ENCODE peak calls at places on chromosome 9, in six cellular contexts. B, F, N, R, H and K are unnamed samples. For H3F3A, the result is how much of the 10 kb centered on the place peaks cover.

GRCh38 chr9:123360161-123361085 is 4.4 kb downstream of the CRB2 start:
- DNase-seq in N (peak), R (no peak), B (peak), F (no peak), H (no peak), K (peak)

GRCh38 chr9:3329361-3329760 is 196.4 kb downstream of the RFX3 start:
- DNase-seq in B (no peak), H (no peak), R (peak), N (no peak), F (peak), K (no peak)

GRCh38 chr9:76109953-76110352 is 219.5 kb downstream of the PCSK5 start:
- DNase-seq in R (peak), B (no peak), F (no peak), H (peak), N (no peak), K (no peak)

GRCh38 chr9:113454914-113455761 is 8.4 kb upstream of the RGS3 start:
- DNase-seq in B (peak), N (no peak), R (peak), H (peak), F (peak), K (peak)

GRCh38 chr9:130632841-130633240 is 31.6 kb upstream of the PRDM12 start:
- DNase-seq in B (no peak), N (no peak), H (no peak), F (no peak), R (no peak), K (no peak)

GRCh38 chr9:99411068-99411467 is 189.0 kb downstream of the SEC61B start:
- DNase-seq in N (no peak), R (peak), B (no peak), F (peak), H (peak), K (no peak)

GRCh38 chr9:134007571-134007970 is 15.4 kb upstream of the VAV2 start:
- DNase-seq in B (no peak), R (no peak), F (no peak), H (no peak), N (peak), K (no peak)

GRCh38 chr9:117734082-117734481 is 29.9 kb downstream of the TLR4 start:
- DNase-seq in B (no peak), R (no peak), H (no peak), F (no peak), N (no peak), K (no peak)

GRCh38 chr9:129979346-129979745 is 63.6 kb downstream of the FNBP1 start:
- DNase-seq in F (no peak), B (no peak), N (no peak), H (no peak), R (no peak), K (no peak)

GRCh38 chr9:98184326-98184725 is 8.1 kb downstream of the CORO2A start:
- DNase-seq in F (no peak), H (no peak), B (no peak), N (no peak), R (no peak), K (no peak)

GRCh38 chr9:134419684-134420076 is 93.4 kb downstream of the RXRA start:
- DNase-seq in B (peak), H (no peak), R (peak), N (peak), F (peak), K (peak)

GRCh38 chr9:105142406-105143092 is 101.9 kb upstream of the SLC44A1 start:
- DNase-seq in R (peak), B (no peak), H (no peak), F (no peak), N (no peak), K (no peak)

GRCh38 chr9:131721096-131721495 is 18.8 kb downstream of the RAPGEF1 start:
- DNase-seq in B (no peak), N (no peak), H (no peak), F (no peak), R (no peak), K (no peak)

GRCh38 chr9:124480621-124480981 is 26.6 kb downstream of the NR5A1 start:
- DNase-seq in B (peak), F (peak), H (no peak), R (peak), N (peak), K (peak)

GRCh38 chr9:112553256-112553826 is 66.7 kb downstream of the KIAA1958 start:
- DNase-seq in F (no peak), R (no peak), H (no peak), B (no peak), N (no peak), K (no peak)

GRCh38 chr9:71249729-71250317 is 128.4 kb upstream of the TRPM3 start:
- DNase-seq in R (peak), F (peak), N (peak), H (peak), B (peak), K (peak)

GRCh38 chr9:134707031-134707680 is 65.6 kb downstream of the COL5A1 start:
- DNase-seq in R (peak), H (no peak), F (no peak), B (no peak), N (peak), K (no peak)

GRCh38 chr9:97983524-97984187 is 515 bp downstream of the ANP32B start:
- DNase-seq in N (peak), B (peak), H (no peak), F (peak), R (peak), K (peak)

GRCh38 chr9:26669641-26670040 is 223.0 kb downstream of the CAAP1 start:
- DNase-seq in B (no peak), R (no peak), F (no peak), N (no peak), H (no peak), K (peak)

GRCh38 chr9:18343799-18344198 is 130.2 kb upstream of the ADAMTSL1 start:
- DNase-seq in B (no peak), N (no peak), H (no peak), R (peak), F (no peak), K (no peak)

DNA sequence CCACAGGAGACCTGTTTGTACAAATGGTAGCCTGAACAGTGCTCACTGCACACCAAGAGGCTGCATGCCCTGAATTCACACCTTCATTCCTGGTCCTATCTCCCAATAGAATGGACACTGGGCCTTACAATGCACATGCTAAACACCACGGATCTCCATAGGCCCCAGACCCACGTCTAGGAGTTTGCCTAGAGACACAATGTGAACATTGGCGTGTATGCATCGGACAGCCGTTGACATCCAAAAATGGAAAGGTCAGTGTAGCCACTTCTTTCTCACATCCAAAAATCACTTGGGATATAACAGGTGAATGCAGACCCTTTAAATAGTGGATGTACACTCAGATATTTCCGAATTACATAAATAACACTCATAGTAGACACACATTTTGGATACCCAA is 927 bp downstream of the PAX5 start:
- DNase-seq in N (no peak), R (no peak), F (no peak), H (no peak), B (no peak), K (no peak)
- H3F3A ChIP-seq in N (under half), R (under half), F (under half), H (under half), B (under half), K (half or more)

DNA sequence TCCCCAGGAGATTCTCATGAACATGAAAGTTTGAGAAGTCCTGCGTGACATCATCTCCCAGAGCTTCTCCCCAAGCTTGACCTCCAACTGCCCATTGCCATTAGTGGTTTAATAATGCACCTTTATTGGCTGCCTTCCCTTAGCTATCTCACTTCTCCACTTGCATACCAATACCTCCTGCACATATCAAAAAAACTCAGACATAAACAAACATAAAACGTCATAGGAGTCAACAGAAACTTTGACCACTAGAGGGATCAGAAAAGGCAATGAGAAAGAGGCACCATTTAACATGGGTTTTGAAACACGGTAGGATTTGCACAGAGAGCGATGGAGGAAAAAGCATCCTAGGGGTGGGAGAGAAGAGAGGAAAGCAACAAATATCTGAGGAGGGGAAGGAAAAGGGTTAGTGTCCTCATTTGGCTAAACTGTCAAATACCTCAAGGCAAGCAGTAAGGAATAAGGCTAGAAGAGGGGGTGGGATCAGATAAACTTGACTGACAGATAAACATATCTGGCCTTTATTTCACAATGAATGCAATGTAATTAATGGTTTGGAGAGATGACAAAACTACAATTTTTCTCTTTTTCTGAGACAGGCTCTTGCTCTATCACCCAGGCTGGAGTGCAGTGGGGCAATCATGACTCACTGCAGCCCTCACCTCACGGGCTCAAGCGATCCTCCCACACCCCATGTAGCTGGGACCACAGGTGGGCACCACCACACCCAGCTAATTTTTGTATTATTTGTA is 27.0 kb downstream of the GNAQ start:
- DNase-seq in B (peak), R (peak), H (peak), N (no peak), F (peak), K (no peak)
- H3K27ac ChIP-seq in B (no peak), R (no peak), H (no peak), N (no peak), F (no peak), K (no peak)

DNA sequence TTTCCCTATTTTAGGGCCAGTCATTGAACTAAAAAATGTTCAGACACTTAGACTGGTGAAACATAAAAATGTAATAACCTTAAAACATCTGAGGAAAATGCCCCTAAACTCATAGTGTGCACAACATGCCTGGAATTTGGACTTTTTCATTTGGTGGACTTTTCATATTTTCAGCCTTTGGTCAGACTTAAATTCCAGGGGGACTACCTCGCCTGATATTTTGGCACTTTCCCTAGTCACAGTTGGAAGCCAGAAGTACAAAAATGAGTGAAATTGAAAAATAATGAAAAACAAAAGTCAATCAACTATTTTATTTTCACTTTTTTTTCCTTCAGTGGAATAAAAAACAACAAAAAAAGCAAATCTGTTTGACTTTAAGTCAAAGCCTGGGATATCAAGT is 256.2 kb downstream of the ACTL7B start:
- DNase-seq in B (no peak), R (peak), H (no peak), N (no peak), F (no peak), K (no peak)
- H3F3A ChIP-seq in B (under half), R (under half), H (under half), N (under half), F (under half), K (under half)

DNA sequence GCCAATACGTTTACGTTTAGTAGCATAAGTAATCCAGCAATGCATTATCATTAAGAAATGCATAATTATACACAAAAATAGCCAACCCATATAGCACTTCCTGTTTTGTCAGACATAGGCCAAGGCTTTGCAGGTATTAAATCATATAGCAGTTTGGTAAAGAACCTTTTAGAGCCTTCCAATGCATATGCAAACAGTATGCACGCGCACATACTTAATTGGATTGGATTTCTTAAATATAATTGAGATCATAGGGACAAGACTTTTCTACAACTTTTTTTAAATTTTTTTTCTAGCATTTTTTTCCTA is 718 bp upstream of the SPTLC1 start:
- DNase-seq in N (no peak), R (peak), B (no peak), H (no peak), F (no peak), K (no peak)
- H3K27ac ChIP-seq in N (no peak), R (peak), B (peak), H (no peak), F (no peak), K (no peak)

DNA sequence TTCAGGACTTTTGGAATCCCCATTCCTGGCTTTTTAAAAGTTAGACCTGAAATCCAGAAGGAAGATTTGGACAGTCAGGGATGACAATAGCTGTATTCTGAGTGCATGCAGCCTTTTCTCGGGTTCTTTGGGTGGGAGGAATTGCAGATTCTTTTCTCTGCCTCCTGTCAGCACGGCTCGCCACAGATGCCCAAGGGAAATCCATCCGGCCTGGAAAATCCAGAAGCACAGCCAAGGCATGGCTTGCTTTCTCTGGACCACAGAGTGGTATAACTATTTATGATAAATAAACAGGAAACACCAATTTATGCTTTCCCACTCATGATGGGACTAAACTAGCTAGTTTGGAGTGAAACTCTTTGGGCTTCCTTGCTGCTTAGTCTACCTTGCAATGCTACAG is 59.1 kb downstream of the C9orf152 start:
- DNase-seq in R (peak), H (no peak), B (no peak), N (no peak), F (no peak), K (no peak)
- H3F3A ChIP-seq in R (half or more), H (under half), B (under half), N (under half), F (under half), K (under half)